ENCODE peak calls at places on chromosome 15, in four cellular contexts. One of them, this sample, is unnamed.

GRCh38 chr15:57215371-57215770 is 160.9 kb upstream of the CGNL1 start:
- DNase-seq in foreskin keratinocyte: no peak
- DNase-seq in upper lobe of right lung: no peak
- DNase-seq in dorsolateral prefrontal cortex: no peak
- DNase-seq in this sample: peak; percentile 29

GRCh38 chr15:64892850-64893403 is 18.8 kb upstream of the ANKDD1A start:
- DNase-seq in dorsolateral prefrontal cortex: no peak
- DNase-seq in upper lobe of right lung: no peak
- DNase-seq in foreskin keratinocyte: no peak
- DNase-seq in this sample: no peak

GRCh38 chr15:81419304-81419943 is 45.4 kb upstream of the TMC3 start:
- DNase-seq in foreskin keratinocyte: no peak
- DNase-seq in upper lobe of right lung: no peak
- DNase-seq in dorsolateral prefrontal cortex: no peak
- DNase-seq in this sample: no peak

GRCh38 chr15:76109046-76109445 is 49.3 kb downstream of the TMEM266 start:
- DNase-seq in dorsolateral prefrontal cortex: no peak
- DNase-seq in foreskin keratinocyte: no peak
- DNase-seq in upper lobe of right lung: no peak
- DNase-seq in this sample: no peak

GRCh38 chr15:65212097-65212496 is 824 bp upstream of the CILP start:
- DNase-seq in upper lobe of right lung: no peak
- DNase-seq in dorsolateral prefrontal cortex: no peak
- DNase-seq in foreskin keratinocyte: no peak
- DNase-seq in this sample: peak; percentile 18

GRCh38 chr15:89358435-89358754 is 23.8 kb upstream of the POLG start:
- DNase-seq in upper lobe of right lung: no peak
- DNase-seq in dorsolateral prefrontal cortex: no peak
- DNase-seq in foreskin keratinocyte: no peak
- DNase-seq in this sample: no peak

GRCh38 chr15:64925335-64926330 is 13.9 kb downstream of the ANKDD1A start:
- DNase-seq in foreskin keratinocyte: no peak
- DNase-seq in upper lobe of right lung: no peak
- DNase-seq in dorsolateral prefrontal cortex: no peak
- DNase-seq in this sample: no peak

GRCh38 chr15:67880651-67881182 is 40.9 kb upstream of the RNU6-1 start:
- DNase-seq in upper lobe of right lung: no peak
- DNase-seq in foreskin keratinocyte: peak; percentile 73
- DNase-seq in dorsolateral prefrontal cortex: no peak
- DNase-seq in this sample: peak; percentile 26

GRCh38 chr15:92170897-92171296 is 222.8 kb upstream of the ST8SIA2 start:
- DNase-seq in upper lobe of right lung: no peak
- DNase-seq in foreskin keratinocyte: no peak
- DNase-seq in dorsolateral prefrontal cortex: no peak
- DNase-seq in this sample: no peak

GRCh38 chr15:41866263-41866703 is 27.6 kb downstream of the SPTBN5 start:
- DNase-seq in dorsolateral prefrontal cortex: no peak
- DNase-seq in upper lobe of right lung: no peak
- DNase-seq in foreskin keratinocyte: no peak
- DNase-seq in this sample: no peak

GRCh38 chr15:76961277-76962010 is 29.9 kb downstream of the RCN2 start:
- DNase-seq in upper lobe of right lung: no peak
- DNase-seq in foreskin keratinocyte: no peak
- DNase-seq in dorsolateral prefrontal cortex: no peak
- DNase-seq in this sample: no peak

GRCh38 chr15:81388431-81388760 is 14.4 kb upstream of the TMC3 start:
- DNase-seq in dorsolateral prefrontal cortex: no peak
- DNase-seq in foreskin keratinocyte: no peak
- DNase-seq in upper lobe of right lung: no peak
- DNase-seq in this sample: no peak

GRCh38 chr15:93312891-93313486 is 224.0 kb upstream of the RGMA start:
- DNase-seq in dorsolateral prefrontal cortex: no peak
- DNase-seq in upper lobe of right lung: no peak
- DNase-seq in foreskin keratinocyte: no peak
- DNase-seq in this sample: no peak

GRCh38 chr15:77543159-77543882 is 89.4 kb downstream of the LINGO1 start:
- DNase-seq in foreskin keratinocyte: peak; percentile 70
- DNase-seq in dorsolateral prefrontal cortex: peak; percentile 86
- DNase-seq in upper lobe of right lung: peak; percentile 91
- DNase-seq in this sample: peak; percentile 94

GRCh38 chr15:52680756-52681155 is 1.6 kb upstream of the ATOSA start:
- DNase-seq in upper lobe of right lung: no peak
- DNase-seq in foreskin keratinocyte: no peak
- DNase-seq in dorsolateral prefrontal cortex: no peak
- DNase-seq in this sample: no peak

This sample was measured in GM23248.